ENCODE peak calls at places on chromosomes 16 and 17, in five cellular contexts. C is astrocyte of the spinal cord, U is GM20000, B is fibroblast of mammary gland, S is kidney epithelial cell. H is an unnamed sample.

GRCh38 chr16:88973007-88973410 is 4.0 kb downstream of the CBFA2T3 start:
- DNase-seq in C (no peak), U (peak), B (no peak), S (no peak), H (no peak)

GRCh38 chr17:36939059-36939943 is 2.0 kb downstream of the LHX1 start:
- DNase-seq in C (no peak), U (no peak), B (no peak), S (no peak), H (no peak)

GRCh38 chr17:5892897-5893656 is 177.1 kb upstream of the WSCD1 start:
- DNase-seq in C (no peak), U (no peak), B (no peak), S (no peak), H (no peak)

GRCh38 chr16:10519929-10520868 is 60.2 kb downstream of the EMP2 start:
- DNase-seq in C (no peak), U (no peak), B (no peak), S (no peak), H (no peak)

GRCh38 chr16:26665166-26665939 is 401.4 kb upstream of the C16orf82 start:
- DNase-seq in C (no peak), U (no peak), B (no peak), S (no peak), H (no peak)

GRCh38 chr17:45149669-45150603 is 1.7 kb downstream of the HEXIM1 start:
- DNase-seq in C (peak), U (no peak), B (peak), S (no peak), H (no peak)

GRCh38 chr16:77660311-77660710 is 62.0 kb upstream of the NUDT7 start:
- DNase-seq in C (peak), U (no peak), B (peak), S (peak), H (no peak)

GRCh38 chr17:42657824-42658588 is 1.1 kb upstream of the TUBG2 start:
- DNase-seq in C (no peak), U (no peak), B (no peak), S (no peak), H (no peak)

GRCh38 chr17:53724726-53725125 is 98.0 kb upstream of the KIF2B start:
- DNase-seq in C (no peak), U (no peak), B (peak), S (peak), H (no peak)

GRCh38 chr16:79612207-79612606 is 11.7 kb upstream of the MAF start:
- DNase-seq in C (peak), U (no peak), B (peak), S (peak), H (no peak)

GRCh38 chr17:18177137-18177536 is 6.5 kb upstream of the ALKBH5 start:
- DNase-seq in C (no peak), U (no peak), B (no peak), S (no peak), H (no peak)

GRCh38 chr17:18176152-18176551 is 7.5 kb upstream of the ALKBH5 start:
- DNase-seq in C (no peak), U (no peak), B (no peak), S (no peak), H (no peak)

GRCh38 chr17:18172528-18173278 is 10.9 kb upstream of the ALKBH5 start:
- DNase-seq in C (no peak), U (no peak), B (no peak), S (no peak), H (no peak)

GRCh38 chr17:18179221-18179620 is 4.4 kb upstream of the ALKBH5 start:
- DNase-seq in C (no peak), U (no peak), B (no peak), S (no peak), H (no peak)

DNA sequence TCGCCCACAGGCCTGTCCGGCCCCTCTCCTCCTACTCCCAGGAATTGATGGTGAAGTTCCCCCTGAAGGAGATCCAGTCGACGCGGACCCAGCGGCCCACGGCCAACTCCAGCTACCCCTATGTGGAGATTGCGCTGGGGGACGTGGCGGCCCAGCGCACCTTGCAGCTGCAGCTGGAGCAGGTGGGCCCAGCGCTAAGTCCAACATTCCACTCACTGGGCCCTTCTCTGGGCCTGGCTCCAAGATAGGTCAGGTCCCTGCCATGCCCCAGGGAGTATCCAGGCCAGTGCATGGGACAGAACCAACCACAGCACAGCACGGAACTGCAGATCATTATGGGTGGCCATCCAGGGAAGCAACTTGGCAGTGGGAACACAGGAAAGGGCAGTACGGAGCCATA is 9.9 kb upstream of the ALKBH5 start:
- DNase-seq in C (no peak), U (no peak), B (no peak), S (no peak), H (no peak)
- TF ChIP-seq CTCF in C (no peak), U (no peak), B (no peak), S (no peak), H (no peak)

DNA sequence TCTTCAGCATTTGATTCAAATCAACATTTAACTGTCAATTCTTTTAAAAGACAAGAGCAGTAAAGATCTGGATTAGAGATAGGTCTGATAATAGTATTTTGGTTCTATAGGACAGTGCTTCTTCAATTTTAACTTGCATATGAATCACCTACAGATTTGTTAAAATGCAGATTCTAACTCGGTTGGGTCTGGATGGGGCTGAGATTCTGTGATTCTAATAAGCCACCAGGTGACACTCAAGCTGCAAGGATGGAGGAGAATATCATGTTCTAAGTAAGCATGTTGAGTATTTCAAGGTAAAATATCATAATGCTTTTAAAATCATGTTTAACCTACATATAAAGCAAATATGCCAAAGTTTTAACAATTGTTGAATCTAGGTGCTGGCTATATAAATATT is 15.8 kb downstream of the TSPOAP1 start:
- DNase-seq in C (no peak), U (no peak), B (no peak), S (no peak), H (no peak)
- TF ChIP-seq CTCF in C (no peak), U (no peak), B (no peak), S (no peak), H (peak)

GRCh38 chr17:78174332-78174869 is 6.0 kb downstream of the SYNGR2 start:
- DNase-seq in C (peak), U (no peak), B (no peak), S (no peak), H (no peak)

GRCh38 chr17:78173025-78173715 is 4.8 kb downstream of the SYNGR2 start:
- DNase-seq in C (no peak), U (peak), B (no peak), S (no peak), H (no peak)

GRCh38 chr17:78176548-78177025 is 8.2 kb downstream of the SYNGR2 start:
- DNase-seq in C (peak), U (peak), B (peak), S (no peak), H (peak)

GRCh38 chr17:78175643-78175981 is 7.2 kb downstream of the SYNGR2 start:
- DNase-seq in C (no peak), U (no peak), B (no peak), S (no peak), H (no peak)

DNA sequence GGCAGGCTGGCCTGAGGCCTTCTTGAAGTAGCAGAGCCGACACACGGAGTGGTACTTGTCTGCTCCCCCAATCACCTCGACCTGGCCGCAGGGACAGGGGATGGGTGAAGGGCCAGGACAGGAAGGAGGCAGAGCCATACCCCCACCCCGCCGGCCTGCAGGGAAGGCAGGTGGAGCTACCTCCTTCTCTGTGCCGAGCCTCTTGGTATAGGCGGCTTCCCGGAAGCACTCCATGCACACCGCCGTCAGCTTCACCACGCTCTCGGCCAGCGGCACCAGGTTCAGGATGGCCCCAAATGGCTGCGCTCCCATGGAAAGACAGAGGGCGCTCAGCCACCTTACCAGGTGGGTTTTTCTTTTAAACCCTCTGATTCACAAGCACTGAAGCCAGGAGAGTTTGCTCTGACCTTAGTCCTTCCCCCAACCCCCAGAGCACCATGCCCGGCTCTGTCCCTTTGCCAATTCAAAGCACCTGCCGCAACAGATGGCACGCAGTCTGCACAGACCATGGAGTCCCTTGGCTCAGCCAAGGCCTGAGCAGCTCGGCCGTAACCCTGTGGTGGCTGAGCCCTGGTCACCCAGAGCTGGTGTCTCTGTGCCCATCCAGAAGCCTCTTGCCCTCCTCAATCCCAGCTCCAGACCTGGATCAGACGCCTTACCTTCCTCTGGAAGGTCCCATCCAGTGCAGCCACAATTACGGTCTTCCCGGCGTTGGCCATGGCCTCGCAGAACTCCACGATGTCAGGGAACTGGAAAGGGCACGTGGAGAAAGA is 6.7 kb downstream of the SYNGR2 start:
- DNase-seq in C (no peak), U (no peak), B (no peak), S (no peak), H (no peak)
- TF ChIP-seq CTCF in C (no peak), U (peak), B (no peak), S (peak), H (peak)

DNA sequence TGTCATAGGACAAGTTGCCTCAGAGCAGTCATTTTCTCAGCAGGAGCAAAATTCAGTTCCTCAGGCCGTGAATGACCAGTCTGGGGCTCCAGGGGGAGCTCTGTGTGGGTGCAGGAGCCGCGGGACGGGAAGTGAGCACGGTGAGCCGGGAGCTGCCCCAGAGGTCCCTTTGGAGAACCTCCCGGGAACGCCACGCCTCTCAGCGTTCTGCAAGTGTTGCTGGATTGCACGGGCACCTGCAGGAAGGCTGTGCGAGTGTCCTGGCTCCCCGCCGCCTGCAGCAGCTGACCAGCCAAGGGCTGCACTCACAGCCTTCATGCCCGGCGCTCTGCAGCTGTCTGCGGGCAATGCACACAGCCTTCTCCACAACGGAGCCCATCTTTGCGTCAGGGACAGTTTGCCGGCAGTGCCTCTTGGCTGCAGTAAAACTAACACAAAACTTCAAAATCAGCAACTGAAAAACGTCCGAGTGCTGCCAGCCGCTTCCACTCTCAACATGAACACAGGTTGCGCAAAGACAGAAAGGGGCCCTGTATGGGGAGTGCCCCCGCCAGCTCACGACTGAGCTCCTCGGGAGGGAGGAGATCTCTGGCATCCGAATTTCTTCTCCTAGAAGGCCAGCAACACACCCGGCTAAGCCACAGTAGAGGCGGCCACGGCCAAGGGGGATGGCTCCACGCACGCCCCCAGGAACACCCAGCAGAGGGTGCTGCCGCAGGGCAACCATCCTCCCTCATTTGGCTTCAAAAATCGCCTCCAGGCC is 16.0 kb downstream of the NDUFAF8 start:
- DNase-seq in C (peak), U (no peak), B (peak), S (peak), H (peak)
- TF ChIP-seq CTCF in C (peak), U (no peak), B (peak), S (peak), H (peak)

GRCh38 chr17:10683853-10684252 is 13.5 kb downstream of the SCO1 start:
- DNase-seq in C (no peak), U (peak), B (peak), S (no peak), H (peak)
- TF ChIP-seq CTCF in C (peak), U (peak), B (peak), S (peak), H (peak)

GRCh38 chr16:12586701-12587100 is 217.0 kb downstream of the CPPED1 start:
- DNase-seq in C (no peak), U (no peak), B (no peak), S (no peak), H (no peak)

GRCh38 chr16:12588510-12588909 is 215.2 kb downstream of the CPPED1 start:
- DNase-seq in C (no peak), U (no peak), B (no peak), S (no peak), H (no peak)

GRCh38 chr16:12587646-12588277 is 215.9 kb downstream of the CPPED1 start:
- DNase-seq in C (no peak), U (no peak), B (no peak), S (no peak), H (no peak)

GRCh38 chr16:12589676-12590075 is 214.0 kb downstream of the CPPED1 start:
- DNase-seq in C (no peak), U (no peak), B (no peak), S (no peak), H (no peak)

GRCh38 chr16:12587170-12587569 is 216.5 kb downstream of the CPPED1 start:
- DNase-seq in C (no peak), U (no peak), B (no peak), S (no peak), H (no peak)
- TF ChIP-seq CTCF in C (no peak), U (no peak), B (no peak), S (no peak), H (no peak)

GRCh38 chr16:2511128-2511785 is 2.5 kb upstream of the ATP6V0C start:
- DNase-seq in C (peak), U (no peak), B (peak), S (no peak), H (no peak)

GRCh38 chr16:2507679-2508064 is 6.1 kb upstream of the ATP6V0C start:
- DNase-seq in C (no peak), U (no peak), B (no peak), S (no peak), H (no peak)

GRCh38 chr16:2508722-2509400 is 4.9 kb upstream of the ATP6V0C start:
- DNase-seq in C (no peak), U (no peak), B (no peak), S (no peak), H (no peak)

GRCh38 chr16:2505695-2506094 is 8.1 kb upstream of the ATP6V0C start:
- DNase-seq in C (no peak), U (no peak), B (no peak), S (no peak), H (no peak)

DNA sequence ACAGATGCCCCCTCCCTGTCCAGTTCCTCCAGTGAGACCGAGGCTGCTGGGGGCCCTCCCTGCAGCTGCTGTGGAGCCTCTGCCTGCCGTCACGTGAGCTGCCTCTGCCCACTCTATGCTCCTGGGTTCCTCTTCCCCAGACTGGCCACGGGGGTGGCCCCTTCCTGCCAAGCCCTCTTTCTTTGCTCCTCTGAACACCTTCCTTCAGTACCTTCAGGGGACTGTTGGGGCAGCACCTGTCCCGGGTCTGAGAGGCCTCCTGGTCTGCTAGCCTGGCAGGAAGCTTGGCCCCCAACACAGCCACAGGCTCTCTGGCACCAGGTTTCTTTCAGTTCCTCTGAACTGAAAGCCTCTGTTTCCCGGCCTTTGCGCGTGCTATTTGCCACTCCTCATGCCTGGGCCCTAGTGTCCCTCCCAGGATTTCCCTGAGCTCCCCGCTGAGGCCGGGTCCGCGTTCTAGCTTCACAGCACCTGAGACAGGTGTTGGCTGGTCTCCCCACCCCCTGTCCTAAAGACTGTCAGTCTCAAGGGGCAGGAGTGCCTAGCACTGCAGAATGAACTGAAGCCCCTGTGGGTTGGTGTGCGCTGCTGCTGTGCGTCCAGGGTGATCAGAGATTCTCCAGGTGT is 6.6 kb upstream of the ATP6V0C start:
- DNase-seq in C (no peak), U (peak), B (no peak), S (no peak), H (no peak)
- TF ChIP-seq CTCF in C (no peak), U (no peak), B (no peak), S (no peak), H (no peak)

GRCh38 chr17:12269751-12270150 is 249.1 kb downstream of the MAP2K4 start:
- DNase-seq in C (no peak), U (no peak), B (no peak), S (no peak), H (no peak)
- TF ChIP-seq CTCF in C (no peak), U (no peak), B (no peak), S (no peak), H (no peak)

DNA sequence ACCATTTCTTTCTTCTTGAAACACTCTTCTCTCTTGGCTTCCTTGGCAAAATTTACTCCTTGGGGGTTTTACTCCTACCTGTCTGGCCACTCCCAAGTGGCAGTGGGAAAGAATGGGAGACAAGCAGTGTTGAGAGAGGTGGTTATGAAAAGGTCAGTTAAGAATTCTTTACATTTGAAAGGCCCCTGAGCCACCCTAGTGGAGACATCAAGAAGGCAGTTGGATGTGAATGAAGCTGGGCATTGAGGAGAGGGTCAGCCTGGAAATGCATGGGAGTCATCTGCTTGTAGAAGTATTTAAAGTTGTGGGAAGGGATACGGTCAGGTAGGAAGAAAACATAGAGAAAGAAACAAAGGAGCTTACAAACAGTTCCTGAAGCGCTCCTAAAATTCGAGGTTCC is 42.3 kb upstream of the CCNF start:
- DNase-seq in C (no peak), U (no peak), B (peak), S (no peak), H (no peak)
- TF ChIP-seq CTCF in C (peak), U (no peak), B (peak), S (no peak), H (peak)